ENCODE peak calls at places on chromosomes 1 and 21, in four cellular contexts. E, O, K and M are unnamed samples.

GRCh38 chr1:151513626-151514101 is 2.5 kb downstream of the CGN start:
- DNase-seq in E (no peak), O (no peak), K (no peak), M (no peak)

GRCh38 chr1:113809651-113810602 is 2.3 kb downstream of the RSBN1 start:
- DNase-seq in E (peak), O (no peak), K (no peak), M (no peak)

GRCh38 chr1:200226268-200226968 is 183.4 kb downstream of the ZNF281 start:
- DNase-seq in E (no peak), O (no peak), K (no peak), M (no peak)

GRCh38 chr1:227886993-227887696 is 60.6 kb downstream of the WNT9A start:
- DNase-seq in E (no peak), O (no peak), K (no peak), M (peak)

GRCh38 chr1:75542818-75543570 is 67.9 kb downstream of the SLC44A5 start:
- DNase-seq in E (no peak), O (no peak), K (no peak), M (no peak)

GRCh38 chr21:30426732-30427131 is 1.0 kb upstream of the KRTAP13-3 start:
- DNase-seq in E (no peak), O (no peak), K (no peak), M (no peak)

GRCh38 chr1:228104526-228105251 is 1.6 kb upstream of the C1orf35 start:
- DNase-seq in E (no peak), O (no peak), K (no peak), M (no peak)

GRCh38 chr1:147167361-147167760 is 4.9 kb downstream of the PRKAB2 start:
- DNase-seq in E (no peak), O (no peak), K (peak), M (no peak)

GRCh38 chr1:15347182-15347581 is 62.5 kb upstream of the EFHD2 start:
- DNase-seq in E (no peak), O (no peak), K (no peak), M (peak)

GRCh38 chr1:64476251-64476952 is 6.5 kb downstream of the CACHD1 start:
- DNase-seq in E (no peak), O (no peak), K (peak), M (no peak)